ENCODE peak calls at places on chromosomes 4 and X, in six cellular contexts. J, M, G, R, F and B are unnamed samples.
A peak's percentile ranks its signal among the peaks of the same experiment; 100 is the strongest.

GRCh38 chr4:133347409-133347808 is 198.3 kb downstream of the PCDH10 start:
- DNase-seq in M (no peak), F (no peak), J (no peak), G (no peak), R (no peak), B (no peak)

GRCh38 chrX:45850197-45850774 is 649.6 kb upstream of the DIPK2B start:
- DNase-seq in J (peak; percentile 15), M (no peak), G (peak; percentile 8), R (no peak), F (peak; percentile 39), B (no peak)

GRCh38 chr4:185896832-185897475 is 85.0 kb upstream of the SORBS2 start:
- DNase-seq in M (no peak), G (no peak), F (no peak), R (no peak), J (no peak), B (no peak)

GRCh38 chr4:2363951-2364653 is 54.3 kb downstream of the ZFYVE28 start:
- DNase-seq in M (no peak), F (no peak), R (no peak), J (no peak), G (no peak), B (no peak)

GRCh38 chr4:40804598-40804997 is 54.8 kb downstream of the NSUN7 start:
- DNase-seq in F (no peak), G (no peak), M (no peak), R (no peak), J (no peak), B (no peak)

GRCh38 chrX:103418811-103419210 is 42.5 kb downstream of the BEX3 start:
- DNase-seq in G (no peak), M (peak; percentile 57), J (no peak), R (no peak), F (no peak), B (no peak)

GRCh38 chr4:73704314-73705055 is 35.9 kb upstream of the CXCL8 start:
- DNase-seq in M (peak; percentile 98), R (peak; percentile 23), G (no peak), F (no peak), J (no peak), B (no peak)

GRCh38 chr4:93743638-93744037 is 84.9 kb upstream of the ATOH1 start:
- DNase-seq in M (no peak), J (no peak), R (no peak), F (no peak), G (no peak), B (no peak)

GRCh38 chrX:41333994-41334865 is at the start of gene DDX3X:
- DNase-seq in R (no peak), M (peak; percentile 84), J (peak; percentile 92), G (peak; percentile 83), F (peak; percentile 83), B (peak; percentile 79)

GRCh38 chrX:31962256-31962655 is 890.4 kb upstream of the FTHL17 start:
- DNase-seq in G (no peak), R (no peak), F (no peak), J (no peak), M (no peak), B (no peak)

GRCh38 chr4:184417802-184418511 is 56.4 kb downstream of the IRF2 start:
- DNase-seq in G (peak; percentile 58), M (peak; percentile 25), R (peak; percentile 83), J (peak; percentile 27), F (peak; percentile 7), B (no peak)

GRCh38 chrX:47146121-47146935 is 1.3 kb downstream of the RBM10 start:
- DNase-seq in M (no peak), R (no peak), F (peak; percentile 41), J (no peak), G (no peak), B (no peak)

GRCh38 chrX:109352121-109352556 is 129.7 kb downstream of the GUCY2F start:
- DNase-seq in R (no peak), F (no peak), M (no peak), G (no peak), J (no peak), B (no peak)

GRCh38 chrX:38882894-38883620 is 81.8 kb downstream of the MID1IP1 start:
- DNase-seq in R (no peak), G (no peak), J (no peak), F (no peak), M (peak; percentile 15), B (no peak)

GRCh38 chr4:105023668-105024055 is 123.0 kb upstream of the TET2 start:
- DNase-seq in M (no peak), J (no peak), R (no peak), F (no peak), G (no peak), B (no peak)

GRCh38 chr4:52864816-52865215 is 2.7 kb downstream of the RASL11B start:
- DNase-seq in R (no peak), J (no peak), F (no peak), M (peak; percentile 25), G (no peak), B (no peak)

GRCh38 chrX:22338740-22339139 is 66.0 kb downstream of the CBLL2 start:
- DNase-seq in M (no peak), G (no peak), J (no peak), F (no peak), R (no peak), B (no peak)

GRCh38 chr4:104408893-104409292 is 85.8 kb downstream of the CXXC4 start:
- DNase-seq in J (no peak), F (no peak), M (no peak), G (no peak), R (no peak), B (peak; percentile 21)